ENCODE peak calls at places on chromosomes 12 and 14, in nine cellular contexts. J is ovary, N is neural progenitor cell, Y is lower lobe of right lung, K is gastrocnemius medialis, T is RWPE1, X is foreskin fibroblast, G is tibial artery, Z is B cell. V is an unnamed sample.

GRCh38 chr12:56932867-56933266 is 1.3 kb downstream of the SDR9C7 start:
- DNase-seq in N (no peak), Y (peak), Z (no peak), G (no peak), K (peak), J (no peak), X (no peak), T (no peak), V (no peak)

GRCh38 chr14:88026890-88027289 is 22.0 kb downstream of the GPR65 start:
- DNase-seq in Y (no peak), K (no peak), T (no peak), G (no peak), Z (no peak), J (no peak), N (no peak), X (no peak), V (no peak)

GRCh38 chr12:62719027-62719426 is 215.9 kb downstream of the PPM1H start:
- DNase-seq in G (no peak), X (no peak), Z (no peak), N (no peak), J (no peak), Y (no peak), T (no peak), K (no peak), V (no peak)

GRCh38 chr12:56839489-56840442 is 76.6 kb downstream of the HSD17B6 start:
- DNase-seq in Z (peak), N (peak), K (no peak), X (peak), G (peak), T (peak), J (peak), Y (peak), V (no peak)

GRCh38 chr12:69623970-69624369 is 13.3 kb upstream of the LRRC10 start:
- DNase-seq in Z (no peak), X (no peak), K (no peak), Y (peak), J (no peak), G (no peak), T (no peak), N (no peak), V (no peak)

GRCh38 chr12:92593734-92594402 is 108.9 kb upstream of the PLEKHG7 start:
- DNase-seq in Y (peak), J (no peak), T (peak), X (peak), K (no peak), N (no peak), G (peak), Z (peak), V (no peak)

GRCh38 chr12:76106631-76107030 is 22.1 kb upstream of the NAP1L1 start:
- DNase-seq in X (no peak), J (no peak), T (no peak), K (no peak), Z (no peak), N (no peak), Y (no peak), G (no peak), V (no peak)

GRCh38 chr12:98211914-98212695 is 303.3 kb upstream of the TMPO start:
- DNase-seq in G (no peak), Z (no peak), X (no peak), J (no peak), K (no peak), T (no peak), N (no peak), Y (no peak), V (no peak)

GRCh38 chr12:50991296-50991695 is 34.9 kb downstream of the SLC11A2 start:
- DNase-seq in X (no peak), N (no peak), J (no peak), G (no peak), Y (no peak), Z (no peak), T (no peak), K (no peak), V (no peak)

GRCh38 chr12:879641-880040 is 69.9 kb downstream of the RAD52 start:
- DNase-seq in Y (no peak), N (no peak), Z (no peak), K (no peak), T (peak), J (no peak), X (peak), G (no peak), V (no peak)

GRCh38 chr12:1377681-1378080 is 216.7 kb downstream of the FBXL14 start:
- DNase-seq in N (no peak), J (no peak), K (no peak), Z (no peak), G (no peak), X (no peak), Y (no peak), T (no peak), V (no peak)

GRCh38 chr12:58443273-58443980 is 476.9 kb downstream of the LRIG3 start:
- DNase-seq in Z (peak), K (no peak), N (peak), G (no peak), J (no peak), Y (no peak), X (no peak), T (peak), V (no peak)

GRCh38 chr12:11884661-11885060 is 186.1 kb upstream of the BCL2L14 start:
- DNase-seq in N (no peak), K (no peak), X (peak), Y (no peak), T (no peak), Z (no peak), G (no peak), J (no peak), V (no peak)

GRCh38 chr12:21773263-21773741 is 1.2 kb downstream of the KCNJ8 start:
- DNase-seq in X (no peak), K (peak), T (no peak), J (peak), Z (no peak), G (peak), Y (peak), N (peak), V (no peak)

GRCh38 chr12:69988601-69989194 is 163.7 kb downstream of the MYRFL start:
- DNase-seq in K (no peak), J (no peak), T (no peak), Z (no peak), X (no peak), G (no peak), Y (no peak), N (no peak), V (no peak)

GRCh38 chr12:10395390-10395998 is 5.7 kb upstream of the KLRK1 start:
- DNase-seq in X (peak), T (peak), J (peak), G (no peak), K (peak), N (no peak), Z (peak), Y (no peak), V (no peak)

GRCh38 chr12:27814411-27814810 is 34.4 kb upstream of the MANSC4 start:
- DNase-seq in X (no peak), G (no peak), N (no peak), J (no peak), T (no peak), Y (no peak), K (no peak), Z (no peak), V (no peak)

GRCh38 chr12:96261557-96261956 is 67.4 kb downstream of the ELK3 start:
- DNase-seq in X (no peak), T (peak), Z (no peak), N (no peak), G (no peak), K (no peak), Y (no peak), J (no peak), V (no peak)

GRCh38 chr14:91509878-91510170 is 286 bp downstream of the PPP4R3A start:
- DNase-seq in K (no peak), Y (no peak), G (no peak), X (peak), Z (no peak), J (no peak), N (peak), T (no peak), V (peak)

GRCh38 chr12:740921-741320 is 11.5 kb upstream of the WNK1 start:
- DNase-seq in K (no peak), Y (no peak), N (no peak), G (no peak), J (no peak), T (no peak), X (no peak), Z (no peak), V (no peak)

GRCh38 chr12:54060174-54060974 is 6.7 kb downstream of the HOXC4 start:
- DNase-seq in K (no peak), N (no peak), X (no peak), G (no peak), J (no peak), Z (no peak), T (no peak), Y (no peak), V (no peak)

GRCh38 chr12:121773011-121773777 is 20.3 kb downstream of the RHOF start:
- DNase-seq in X (no peak), Z (peak), Y (peak), G (peak), N (peak), J (no peak), T (peak), K (peak), V (no peak)

GRCh38 chr12:6778212-6778570 is 5.9 kb downstream of the LAG3 start:
- DNase-seq in T (no peak), Z (no peak), Y (no peak), X (no peak), N (peak), K (no peak), J (peak), G (peak), V (no peak)

GRCh38 chr12:168763-169525 is 45.0 kb downstream of the SLC6A12 start:
- DNase-seq in G (no peak), T (no peak), X (no peak), Z (no peak), Y (no peak), K (no peak), J (no peak), N (no peak), V (no peak)

GRCh38 chr12:6647083-6647604 is at the start of gene ACRBP:
- DNase-seq in Y (peak), N (peak), G (peak), X (peak), K (peak), J (peak), T (peak), Z (peak), V (peak)

DNA sequence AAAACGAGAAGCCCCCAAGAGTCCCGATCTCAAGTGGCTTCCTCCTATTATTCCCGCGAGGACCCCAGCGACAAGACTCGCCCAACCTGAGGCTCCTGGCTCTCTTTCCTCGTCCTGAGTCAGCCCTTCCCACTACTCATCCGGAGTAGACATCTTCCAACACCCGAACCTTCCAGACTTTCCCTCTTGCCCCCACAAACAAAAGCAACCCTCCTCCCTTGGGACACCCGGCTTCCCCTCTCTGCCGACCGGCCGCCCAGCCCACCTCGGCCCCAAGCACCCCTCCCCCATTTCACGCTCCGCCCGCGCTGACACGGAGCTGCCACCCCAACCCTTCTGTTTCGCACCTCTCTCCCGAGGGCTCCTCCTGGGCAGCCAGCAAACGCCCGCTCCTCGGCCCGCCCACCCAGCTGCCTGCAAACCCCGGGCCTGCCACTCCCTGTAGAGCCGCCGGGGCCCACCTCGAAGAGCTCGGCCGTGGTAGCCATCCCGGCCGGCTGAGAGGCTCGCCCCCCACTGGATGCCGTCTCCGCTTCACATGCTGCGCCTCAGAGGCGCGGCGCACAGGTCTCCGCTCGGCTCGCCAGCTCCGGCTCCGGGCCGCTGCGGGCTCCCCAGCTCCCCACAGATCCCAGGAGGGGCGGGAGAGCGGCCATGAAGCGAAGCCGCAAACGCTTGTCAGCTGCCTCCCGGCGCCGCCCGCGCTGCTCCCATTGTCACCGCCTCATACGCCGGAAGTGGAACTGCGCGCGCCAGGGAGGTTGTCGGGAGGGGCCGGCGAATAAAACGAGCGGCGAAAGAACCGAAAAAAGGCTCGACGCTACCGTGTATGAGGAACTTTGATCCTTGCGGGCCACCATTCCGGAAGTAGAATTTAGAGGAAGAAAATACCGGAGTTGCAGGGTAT is at the start of the genes AP5M1 and EXOC5:
- DNase-seq in G (peak), N (peak), J (peak), K (peak), T (peak), Y (peak), X (peak), Z (peak), V (peak)
- TF ChIP-seq CTCF in G (no peak), N (no peak), J (no peak), K (no peak), T (no peak), Y (no peak), X (no peak), Z (no peak), V (no peak)

DNA sequence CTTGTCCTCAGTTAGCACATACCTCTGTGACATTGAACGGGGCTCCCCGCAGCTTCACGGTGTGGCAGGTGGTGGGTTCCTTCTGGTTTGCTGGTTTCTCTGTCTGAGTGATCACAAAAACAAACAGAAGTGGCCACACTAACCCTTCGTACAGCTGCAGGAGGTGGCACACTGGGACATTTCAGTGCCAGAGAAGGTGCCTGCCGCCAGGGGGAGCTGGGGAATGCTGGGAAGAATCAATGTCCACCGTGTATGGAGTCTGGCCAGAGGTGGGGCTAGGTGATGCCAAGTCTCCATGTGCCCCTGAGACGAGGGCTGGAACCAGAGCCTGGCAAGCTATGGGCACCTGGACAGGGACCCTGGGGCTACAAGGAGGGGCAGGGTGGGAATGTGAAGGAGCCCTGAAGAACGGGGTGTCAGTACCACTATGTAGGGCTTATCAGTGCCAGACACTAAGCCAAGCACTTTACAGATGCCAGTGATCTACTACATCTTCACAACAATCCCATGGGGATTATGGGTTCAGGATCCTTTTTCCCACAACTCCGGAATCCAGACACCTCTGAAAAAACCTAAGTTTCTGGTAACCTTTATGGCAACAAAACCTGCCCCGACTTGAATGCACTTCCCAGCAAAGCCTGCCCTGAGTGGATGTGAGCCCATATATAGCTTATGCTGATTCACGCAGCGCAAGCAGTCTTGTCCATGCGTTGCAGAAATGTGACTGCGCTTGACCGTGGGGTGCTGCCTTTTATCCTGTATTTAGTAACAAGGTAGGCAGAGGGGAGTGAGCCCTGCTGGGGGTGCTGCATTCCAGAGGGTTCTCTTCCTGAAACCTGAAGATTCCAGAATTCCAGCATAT is 10.8 kb downstream of the RBM19 start:
- DNase-seq in Z (no peak), J (no peak), Y (no peak), X (no peak), N (peak), G (no peak), K (no peak), T (peak), V (no peak)
- TF ChIP-seq CTCF in Z (no peak), J (no peak), Y (peak), X (peak), N (peak), G (no peak), K (no peak), T (peak), V (no peak)

GRCh38 chr12:47032644-47033043 is 46.8 kb upstream of the PCED1B start:
- DNase-seq in T (no peak), J (no peak), K (no peak), N (peak), Y (no peak), X (no peak), Z (peak), G (no peak), V (no peak)
- TF ChIP-seq CTCF in T (peak), J (peak), K (peak), N (peak), Y (peak), X (peak), Z (peak), G (peak), V (no peak)

GRCh38 chr12:64737539-64737938 is 21.7 kb downstream of the GNS start:
- DNase-seq in Y (no peak), J (no peak), G (no peak), K (no peak), X (no peak), T (no peak), Z (no peak), N (no peak), V (no peak)
- TF ChIP-seq CTCF in Y (no peak), J (no peak), G (no peak), K (no peak), X (no peak), T (no peak), Z (no peak), N (no peak), V (no peak)

GRCh38 chr14:30657606-30658163 is 35.6 kb downstream of the SCFD1 start:
- DNase-seq in J (no peak), T (no peak), K (no peak), X (no peak), Z (no peak), Y (no peak), G (no peak), N (no peak), V (no peak)
- TF ChIP-seq CTCF in J (no peak), T (peak), K (no peak), X (peak), Z (peak), Y (no peak), G (no peak), N (peak), V (no peak)

GRCh38 chr14:50060871-50061663 is 55.3 kb downstream of the VCPKMT start:
- DNase-seq in G (peak), T (peak), K (peak), Z (peak), N (no peak), J (peak), X (peak), Y (no peak), V (peak)
- TF ChIP-seq CTCF in G (peak), T (no peak), K (no peak), Z (no peak), N (no peak), J (no peak), X (no peak), Y (peak), V (no peak)

DNA sequence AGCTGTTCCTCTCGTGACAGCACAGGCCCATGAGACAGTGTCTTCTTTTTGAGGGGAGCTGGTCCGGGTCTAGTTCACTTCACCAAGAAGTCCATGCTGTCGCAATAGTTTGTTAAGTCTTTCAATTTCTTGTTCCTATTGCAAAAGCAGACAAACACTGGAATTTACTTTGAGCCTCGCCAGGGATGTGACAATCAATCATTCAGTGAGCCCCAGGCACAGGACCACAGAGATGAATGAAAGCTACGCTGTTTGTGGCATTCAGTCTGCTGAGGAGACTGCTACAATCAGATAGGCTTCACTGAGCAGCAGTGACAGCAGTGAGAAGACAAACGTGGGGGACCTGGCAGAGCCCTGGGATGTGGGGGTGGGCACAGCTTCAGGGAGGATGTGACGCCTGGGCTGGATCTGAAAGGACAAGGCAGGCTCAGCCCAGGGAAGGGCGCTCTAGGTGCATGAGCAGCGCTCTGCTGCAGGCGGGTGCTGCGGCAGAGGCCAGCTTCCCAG is 35.5 kb downstream of the TCTN1 start:
- DNase-seq in N (peak), T (no peak), K (no peak), Y (no peak), J (no peak), G (no peak), X (no peak), Z (peak), V (no peak)
- TF ChIP-seq CTCF in N (no peak), T (no peak), K (no peak), Y (no peak), J (no peak), G (no peak), X (no peak), Z (no peak), V (no peak)

GRCh38 chr12:3493225-3494049 is 2.4 kb downstream of the PRMT8 start:
- DNase-seq in X (no peak), K (no peak), G (no peak), Z (no peak), Y (no peak), N (peak), J (no peak), T (no peak), V (no peak)

GRCh38 chr12:3491938-3492867 is 1.2 kb downstream of the PRMT8 start:
- DNase-seq in K (no peak), T (peak), G (no peak), Z (peak), X (peak), N (peak), Y (peak), J (peak), V (no peak)

GRCh38 chr12:3492868-3493224 is 1.8 kb downstream of the PRMT8 start:
- DNase-seq in K (no peak), J (no peak), X (no peak), Z (no peak), Y (no peak), G (no peak), T (no peak), N (no peak), V (no peak)

DNA sequence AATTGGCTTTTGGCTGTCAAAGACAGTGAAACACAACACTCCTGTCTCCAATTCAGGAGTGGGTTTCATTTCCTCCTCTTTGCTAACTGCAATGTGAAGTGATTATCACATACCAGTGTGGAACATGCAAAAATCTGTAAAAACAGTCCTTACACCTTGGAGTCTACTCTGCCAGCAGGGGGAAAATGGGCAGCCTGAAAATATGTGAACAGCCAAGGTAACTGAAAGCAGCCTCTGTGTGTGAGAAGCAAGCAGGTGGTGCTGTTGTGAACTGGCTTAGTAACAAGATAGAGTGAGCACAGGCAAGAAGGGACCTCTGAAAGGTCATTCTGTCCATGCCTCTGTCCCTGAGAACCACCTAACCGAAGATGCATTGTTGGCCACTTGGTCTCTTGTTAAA is 6.0 kb downstream of the PRMT8 start:
- DNase-seq in T (peak), X (no peak), N (peak), J (no peak), Z (no peak), Y (no peak), G (no peak), K (no peak), V (no peak)
- TF ChIP-seq CTCF in T (no peak), X (no peak), N (peak), J (no peak), Z (no peak), Y (no peak), G (no peak), K (no peak), V (no peak)

V was measured in omental fat pad.